ENCODE peak calls at places on chromosomes 12 and 14, in four cellular contexts. One of them, this sample, is unnamed.

GRCh38 chr14:52538648-52539047 is 13.7 kb downstream of the TXNDC16 start:
- DNase-seq in HCT116: no peak
- DNase-seq in HL-60: no peak
- DNase-seq in stomach: no peak
- DNase-seq in this sample: no peak

GRCh38 chr12:50529345-50529744 is 24.6 kb downstream of the DIP2B start:
- DNase-seq in stomach: no peak
- DNase-seq in HCT116: no peak
- DNase-seq in HL-60: no peak
- DNase-seq in this sample: no peak

GRCh38 chr12:98743362-98743953 is 98.4 kb downstream of the APAF1 start:
- DNase-seq in stomach: no peak
- DNase-seq in HL-60: peak
- DNase-seq in HCT116: peak
- DNase-seq in this sample: no peak

GRCh38 chr14:92846162-92846897 is 52.2 kb downstream of the GOLGA5 start:
- DNase-seq in HCT116: peak
- DNase-seq in HL-60: peak
- DNase-seq in stomach: no peak
- DNase-seq in this sample: no peak

GRCh38 chr12:31015215-31015614 is 58.4 kb upstream of the DDX11 start:
- DNase-seq in HCT116: no peak
- DNase-seq in HL-60: no peak
- DNase-seq in stomach: no peak
- DNase-seq in this sample: no peak

GRCh38 chr12:74043343-74043742 is 494.3 kb upstream of the ATXN7L3B start:
- DNase-seq in stomach: no peak
- DNase-seq in HL-60: no peak
- DNase-seq in HCT116: peak
- DNase-seq in this sample: no peak

GRCh38 chr14:55425091-55425490 is 13.5 kb upstream of the ATG14 start:
- DNase-seq in stomach: no peak
- DNase-seq in HCT116: no peak
- DNase-seq in HL-60: no peak
- DNase-seq in this sample: no peak

GRCh38 chr14:70670992-70671651 is 29.4 kb downstream of the TTC9 start:
- DNase-seq in HCT116: no peak
- DNase-seq in stomach: no peak
- DNase-seq in HL-60: no peak
- DNase-seq in this sample: peak

GRCh38 chr14:33946679-33947078 is 4.2 kb downstream of the EGLN3 start:
- DNase-seq in HL-60: no peak
- DNase-seq in stomach: no peak
- DNase-seq in HCT116: no peak
- DNase-seq in this sample: no peak

GRCh38 chr14:33951183-33951840 is 438 bp upstream of the EGLN3 start:
- DNase-seq in HL-60: no peak
- DNase-seq in stomach: no peak
- DNase-seq in HCT116: no peak
- DNase-seq in this sample: no peak

GRCh38 chr14:33949051-33950037 is 1.5 kb downstream of the EGLN3 start:
- DNase-seq in stomach: no peak
- DNase-seq in HCT116: no peak
- DNase-seq in HL-60: no peak
- DNase-seq in this sample: no peak

GRCh38 chr14:33950320-33951182 is at the start of gene EGLN3:
- DNase-seq in stomach: peak
- DNase-seq in HCT116: peak
- DNase-seq in HL-60: peak
- DNase-seq in this sample: peak

GRCh38 chr14:33948143-33948962 is 2.5 kb downstream of the EGLN3 start:
- DNase-seq in HL-60: no peak
- DNase-seq in stomach: no peak
- DNase-seq in HCT116: no peak
- DNase-seq in this sample: no peak
- H3K4me3 ChIP-seq in HL-60: no peak
- H3K4me3 ChIP-seq in stomach: peak
- H3K4me3 ChIP-seq in HCT116: no peak
- H3K4me3 ChIP-seq in this sample: no peak

DNA sequence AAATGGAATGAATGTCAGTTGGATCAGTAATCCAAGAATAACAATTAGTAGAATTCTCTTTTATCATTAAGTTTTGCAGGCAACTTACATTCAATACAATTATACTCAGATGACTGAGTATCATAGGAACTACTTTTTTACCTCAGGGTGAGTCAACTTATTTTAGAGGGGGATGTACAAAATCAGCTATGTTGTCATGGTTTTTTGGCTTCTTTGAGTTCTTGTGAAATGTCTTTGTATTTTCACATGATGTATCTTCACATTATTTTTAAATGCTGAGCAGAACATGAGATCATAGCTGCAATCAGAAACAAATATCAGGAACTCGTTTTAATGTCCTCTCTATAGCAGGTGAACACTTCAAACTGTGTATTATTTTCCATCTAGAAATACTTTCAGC is 65.3 kb upstream of the PTPRR start:
- DNase-seq in HCT116: no peak
- DNase-seq in stomach: no peak
- DNase-seq in HL-60: no peak
- DNase-seq in this sample: no peak
- TF ChIP-seq POLR2AphosphoS5 in HCT116: no peak
- TF ChIP-seq POLR2AphosphoS5 in stomach: no peak
- TF ChIP-seq POLR2AphosphoS5 in HL-60: no peak
- TF ChIP-seq POLR2AphosphoS5 in this sample: no peak

GRCh38 chr12:117890137-117890536 is 78.7 kb downstream of the KSR2 start:
- DNase-seq in HCT116: no peak
- DNase-seq in HL-60: no peak
- DNase-seq in stomach: no peak
- DNase-seq in this sample: no peak
- TF ChIP-seq CTCF in HCT116: peak
- TF ChIP-seq CTCF in HL-60: no peak
- TF ChIP-seq CTCF in stomach: no peak
- TF ChIP-seq CTCF in this sample: no peak

GRCh38 chr12:124921200-124922008 is 7.0 kb upstream of the UBC start:
- DNase-seq in HL-60: peak
- DNase-seq in HCT116: no peak
- DNase-seq in stomach: peak
- DNase-seq in this sample: peak
- H3K4me3 ChIP-seq in HL-60: peak
- H3K4me3 ChIP-seq in HCT116: peak
- H3K4me3 ChIP-seq in stomach: peak
- H3K4me3 ChIP-seq in this sample: peak

GRCh38 chr14:33794791-33795300 is 156.0 kb downstream of the EGLN3 start:
- DNase-seq in stomach: no peak
- DNase-seq in HCT116: no peak
- DNase-seq in HL-60: no peak
- DNase-seq in this sample: no peak

GRCh38 chr14:33790996-33791395 is 159.9 kb downstream of the EGLN3 start:
- DNase-seq in HL-60: no peak
- DNase-seq in HCT116: no peak
- DNase-seq in stomach: no peak
- DNase-seq in this sample: no peak

GRCh38 chr14:33791971-33792370 is 158.9 kb downstream of the EGLN3 start:
- DNase-seq in stomach: no peak
- DNase-seq in HCT116: no peak
- DNase-seq in HL-60: no peak
- DNase-seq in this sample: no peak

GRCh38 chr14:33793711-33794110 is 157.2 kb downstream of the EGLN3 start:
- DNase-seq in HL-60: no peak
- DNase-seq in stomach: no peak
- DNase-seq in HCT116: no peak
- DNase-seq in this sample: no peak

GRCh38 chr14:33792387-33793368 is 158.2 kb downstream of the EGLN3 start:
- DNase-seq in HL-60: peak
- DNase-seq in stomach: peak
- DNase-seq in HCT116: peak
- DNase-seq in this sample: peak
- TF ChIP-seq POLR2AphosphoS5 in HL-60: no peak
- TF ChIP-seq POLR2AphosphoS5 in stomach: peak
- TF ChIP-seq POLR2AphosphoS5 in HCT116: no peak
- TF ChIP-seq POLR2AphosphoS5 in this sample: peak

GRCh38 chr12:96988919-96989318 is 81.9 kb downstream of the NEDD1 start:
- DNase-seq in HL-60: no peak
- DNase-seq in HCT116: no peak
- DNase-seq in stomach: no peak
- DNase-seq in this sample: no peak

GRCh38 chr12:96986883-96987523 is 79.9 kb downstream of the NEDD1 start:
- DNase-seq in HL-60: no peak
- DNase-seq in stomach: no peak
- DNase-seq in HCT116: peak
- DNase-seq in this sample: no peak

GRCh38 chr12:96985515-96986362 is 78.7 kb downstream of the NEDD1 start:
- DNase-seq in HCT116: peak
- DNase-seq in stomach: peak
- DNase-seq in HL-60: no peak
- DNase-seq in this sample: peak

GRCh38 chr12:96994900-96995299 is 87.8 kb downstream of the NEDD1 start:
- DNase-seq in HCT116: no peak
- DNase-seq in stomach: no peak
- DNase-seq in HL-60: no peak
- DNase-seq in this sample: no peak

GRCh38 chr12:96989916-96990315 is 82.9 kb downstream of the NEDD1 start:
- DNase-seq in HL-60: no peak
- DNase-seq in stomach: no peak
- DNase-seq in HCT116: peak
- DNase-seq in this sample: no peak
- TF ChIP-seq CTCF in HL-60: no peak
- TF ChIP-seq CTCF in stomach: no peak
- TF ChIP-seq CTCF in HCT116: peak
- TF ChIP-seq CTCF in this sample: peak

DNA sequence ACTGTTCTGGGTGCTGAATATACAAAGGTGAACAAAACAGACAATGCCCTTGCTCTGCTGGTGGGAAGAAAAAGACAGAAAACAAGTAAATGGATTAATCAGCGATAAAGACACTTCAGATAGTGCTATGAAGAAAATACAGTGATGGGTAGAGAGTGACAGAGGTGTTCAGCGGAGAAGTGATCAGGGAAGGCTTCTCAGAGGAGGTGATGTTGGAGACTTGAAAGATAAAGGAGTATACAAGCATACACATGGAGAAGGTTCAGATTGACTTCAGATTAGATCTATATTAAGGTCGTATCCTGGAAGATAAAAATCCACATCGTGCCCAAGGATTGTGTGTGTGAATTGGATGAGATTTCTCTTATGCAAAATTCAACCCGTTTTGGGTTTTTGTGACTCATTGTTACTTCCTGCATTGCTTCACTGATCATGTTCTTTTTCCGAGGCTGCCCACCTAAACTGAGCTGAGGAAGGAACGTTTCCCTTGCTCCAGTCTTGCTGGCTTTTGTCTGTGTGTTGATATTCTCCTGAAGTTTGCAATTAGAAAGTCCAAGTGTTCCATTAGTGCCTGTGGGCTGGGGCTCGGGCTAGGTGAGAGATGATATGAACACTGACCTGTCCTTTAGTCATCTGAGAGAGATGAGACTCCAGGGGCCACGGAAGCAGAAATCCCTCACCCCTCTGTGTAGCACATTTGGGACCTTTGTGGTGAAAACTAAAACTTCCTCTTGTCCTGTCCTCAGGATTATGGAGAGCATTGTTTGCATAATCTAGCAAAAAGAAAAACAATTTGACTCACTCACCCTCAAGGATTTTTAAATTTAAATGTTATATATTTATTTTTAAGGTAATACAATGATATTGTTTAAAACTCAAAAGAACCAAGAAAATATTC is 27.6 kb downstream of the PLXNC1 start:
- DNase-seq in stomach: no peak
- DNase-seq in HCT116: no peak
- DNase-seq in HL-60: peak
- DNase-seq in this sample: no peak
- H3K4me3 ChIP-seq in stomach: no peak
- H3K4me3 ChIP-seq in HCT116: no peak
- H3K4me3 ChIP-seq in HL-60: no peak
- H3K4me3 ChIP-seq in this sample: no peak

DNA sequence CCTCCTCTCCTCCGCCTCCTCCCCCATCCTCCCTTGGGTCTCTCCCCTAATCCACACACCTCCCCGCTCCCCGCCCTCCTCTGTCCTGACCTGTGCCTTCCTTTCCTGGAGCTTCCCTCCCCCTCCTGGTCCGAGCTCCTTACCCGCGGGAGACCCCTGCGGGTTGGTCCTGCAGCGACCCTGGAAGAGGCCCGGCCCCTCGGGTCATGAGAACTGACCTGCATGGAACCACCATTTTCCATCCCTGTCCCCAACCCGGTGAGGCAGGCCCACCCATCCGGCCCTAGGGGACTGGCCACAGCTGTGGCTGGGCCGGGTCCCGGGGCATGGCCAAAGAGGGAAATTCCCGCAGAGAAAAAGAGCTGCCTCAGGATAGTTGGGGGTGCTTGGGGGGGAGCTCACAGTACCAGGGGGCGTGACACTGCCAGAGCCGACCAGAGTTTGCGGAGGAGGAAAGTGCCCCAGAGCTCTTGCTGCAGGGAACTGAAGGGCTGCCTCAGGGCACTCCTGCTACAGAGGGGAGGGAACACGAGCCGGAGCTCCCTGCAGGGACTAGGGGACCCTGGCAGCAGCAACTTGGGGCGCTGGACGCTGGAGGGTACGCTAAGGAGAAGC is 613 bp downstream of the ARHGEF40 start:
- DNase-seq in stomach: no peak
- DNase-seq in HCT116: no peak
- DNase-seq in HL-60: peak
- DNase-seq in this sample: no peak
- TF ChIP-seq POLR2AphosphoS5 in stomach: no peak
- TF ChIP-seq POLR2AphosphoS5 in HCT116: no peak
- TF ChIP-seq POLR2AphosphoS5 in HL-60: no peak
- TF ChIP-seq POLR2AphosphoS5 in this sample: no peak